ENCODE peak calls at places on chromosome 17, in four cellular contexts. U is prostate gland, O is substantia nigra, K is skeletal muscle cell. I is an unnamed sample.

GRCh38 chr17:72535779-72536178 is 415.0 kb downstream of the SOX9 start:
- DNase-seq in U (no peak), O (no peak), K (no peak), I (no peak)

GRCh38 chr17:77366206-77366557 is 225.4 kb downstream of the SEC14L1 start:
- DNase-seq in U (no peak), O (no peak), K (no peak), I (no peak)

GRCh38 chr17:17690156-17690737 is 9.0 kb downstream of the RAI1 start:
- DNase-seq in U (no peak), O (no peak), K (no peak), I (no peak)

GRCh38 chr17:15361151-15361550 is 19.8 kb upstream of the TEKT3 start:
- DNase-seq in U (no peak), O (no peak), K (no peak), I (no peak)

GRCh38 chr17:43563262-43564079 is 17.3 kb upstream of the ETV4 start:
- DNase-seq in U (no peak), O (no peak), K (no peak), I (no peak)

GRCh38 chr17:83109793-83110645 is 30.6 kb downstream of the METRNL start:
- DNase-seq in U (peak), O (no peak), K (peak), I (no peak)

GRCh38 chr17:4806770-4807533 is at the start of gene PLD2:
- DNase-seq in U (peak), O (peak), K (peak), I (peak)

GRCh38 chr17:13735861-13736260 is 134.1 kb upstream of the HS3ST3A1 start:
- DNase-seq in U (no peak), O (no peak), K (no peak), I (no peak)

GRCh38 chr17:27370776-27371175 is 76.9 kb downstream of the WSB1 start:
- DNase-seq in U (no peak), O (no peak), K (no peak), I (no peak)

GRCh38 chr17:29796652-29797051 is 133.4 kb downstream of the SSH2 start:
- DNase-seq in U (no peak), O (no peak), K (no peak), I (no peak)